ENCODE peak calls at places on chromosomes 11 and 22, in nine cellular contexts. U is A549; I is pancreas; M is CD4-positive, alpha-beta T cell; Y is ovary; V is A673; H is GM23338; F is heart left ventricle; G is spleen. A is an unnamed sample.

GRCh38 chr22:31221084-31221483 is 9.0 kb downstream of the LIMK2 start:
- DNase-seq in I (no peak), M (no peak), H (no peak), G (no peak), Y (no peak), F (no peak), U (no peak), V (no peak), A (no peak)

GRCh38 chr11:85281550-85281949 is 345.6 kb downstream of the DLG2 start:
- DNase-seq in M (no peak), I (no peak), G (no peak), V (no peak), U (no peak), H (no peak), Y (no peak), F (no peak), A (no peak)

GRCh38 chr11:70158201-70158600 is 44.9 kb upstream of the FADD start:
- DNase-seq in F (no peak), H (peak), V (no peak), M (no peak), G (no peak), U (peak), Y (no peak), I (peak), A (no peak)

GRCh38 chr11:2393111-2393868 is 7.3 kb upstream of the TSSC4 start:
- DNase-seq in M (no peak), G (no peak), H (no peak), V (no peak), U (no peak), Y (no peak), F (no peak), I (no peak), A (no peak)

GRCh38 chr11:11449327-11449726 is 96.3 kb upstream of the CSNK2A3 start:
- DNase-seq in F (no peak), G (no peak), H (no peak), Y (no peak), I (no peak), M (no peak), V (no peak), U (no peak), A (no peak)

GRCh38 chr22:22666307-22667091 is 22.1 kb downstream of the GGTLC2 start:
- DNase-seq in H (peak), V (peak), U (peak), I (peak), G (no peak), F (no peak), M (no peak), Y (no peak), A (no peak)

GRCh38 chr11:9662273-9662672 is 1.6 kb upstream of the SWAP70 start:
- DNase-seq in Y (no peak), G (no peak), F (peak), H (no peak), V (no peak), M (no peak), U (no peak), I (no peak), A (no peak)

GRCh38 chr11:64553554-64554201 is 37.3 kb upstream of the SLC22A12 start:
- DNase-seq in V (peak), H (peak), I (peak), G (peak), M (peak), F (peak), U (peak), Y (peak), A (peak)

GRCh38 chr11:115581871-115582639 is 77.8 kb upstream of the CADM1 start:
- DNase-seq in M (no peak), U (no peak), G (no peak), I (no peak), F (no peak), H (peak), V (peak), Y (no peak), A (no peak)

GRCh38 chr11:71454470-71455113 is 1.6 kb downstream of the NADSYN1 start:
- DNase-seq in V (no peak), F (no peak), I (no peak), Y (no peak), H (no peak), U (no peak), G (peak), M (peak), A (peak)

GRCh38 chr11:47369676-47370075 is 8.7 kb downstream of the SPI1 start:
- DNase-seq in H (no peak), Y (no peak), V (no peak), I (no peak), M (no peak), G (no peak), U (no peak), F (no peak), A (no peak)

GRCh38 chr22:21026783-21027692 is 5.3 kb downstream of the SLC7A4 start:
- DNase-seq in M (no peak), V (no peak), I (no peak), G (no peak), U (no peak), Y (peak), F (no peak), H (no peak), A (no peak)

GRCh38 chr22:46453006-46453828 is 84.2 kb downstream of the CELSR1 start:
- DNase-seq in M (no peak), H (no peak), I (peak), Y (no peak), U (no peak), F (no peak), G (no peak), V (no peak), A (no peak)

GRCh38 chr11:45900916-45901617 is 6.0 kb downstream of the FREY1 start:
- DNase-seq in G (no peak), V (peak), H (peak), U (no peak), F (no peak), Y (peak), I (peak), M (no peak), A (no peak)

GRCh38 chr11:2687223-2687530 is 12.6 kb downstream of the KCNQ1OT1 start:
- DNase-seq in H (no peak), M (no peak), F (no peak), G (peak), V (no peak), Y (peak), I (no peak), U (no peak), A (no peak)

GRCh38 chr22:42179616-42180015 is 49.0 kb upstream of the CYP2D6 start:
- DNase-seq in Y (no peak), F (no peak), H (no peak), U (no peak), G (no peak), M (no peak), I (no peak), V (no peak), A (no peak)

GRCh38 chr11:34620202-34620601 is 691 bp upstream of the EHF start:
- DNase-seq in Y (no peak), F (no peak), I (no peak), M (no peak), U (no peak), V (no peak), G (no peak), H (no peak), A (no peak)

GRCh38 chr11:118785362-118785761 is 5.6 kb downstream of the DDX6 start:
- DNase-seq in V (peak), H (no peak), U (no peak), I (no peak), F (no peak), Y (no peak), M (no peak), G (no peak), A (no peak)

GRCh38 chr11:12689029-12689755 is 15.0 kb downstream of the TEAD1 start:
- DNase-seq in F (no peak), H (no peak), Y (no peak), U (no peak), V (no peak), M (no peak), G (no peak), I (no peak), A (no peak)

GRCh38 chr11:3920148-3920852 is 64.8 kb downstream of the STIM1 start:
- DNase-seq in F (peak), M (peak), U (no peak), G (no peak), I (no peak), V (peak), Y (no peak), H (no peak), A (no peak)

GRCh38 chr11:2268911-2269600 is 1.3 kb downstream of the ASCL2 start:
- DNase-seq in V (no peak), M (no peak), U (no peak), Y (no peak), G (peak), I (peak), H (peak), F (peak), A (peak)

GRCh38 chr11:61639816-61640443 is 40.3 kb upstream of the DAGLA start:
- DNase-seq in G (no peak), V (no peak), M (no peak), Y (no peak), H (peak), I (no peak), U (no peak), F (no peak), A (no peak)

GRCh38 chr11:78138694-78139421 is 568 bp downstream of the ALG8 start:
- DNase-seq in F (no peak), G (no peak), V (peak), U (peak), Y (no peak), H (peak), M (no peak), I (peak), A (no peak)

GRCh38 chr11:117315285-117316196 is 515 bp downstream of the BACE1 start:
- DNase-seq in U (no peak), G (peak), I (peak), F (no peak), M (peak), V (no peak), Y (peak), H (peak), A (no peak)

GRCh38 chr11:116507849-116508695 is 264.7 kb downstream of the BUD13 start:
- DNase-seq in I (no peak), Y (no peak), F (no peak), U (no peak), V (no peak), M (no peak), G (peak), H (no peak), A (no peak)

GRCh38 chr11:1197431-1197885 is 25.4 kb upstream of the MUC5B start:
- DNase-seq in V (no peak), H (no peak), Y (no peak), M (no peak), U (no peak), I (no peak), G (peak), F (no peak), A (peak)

GRCh38 chr22:44365832-44366231 is 53.1 kb upstream of the SHISAL1 start:
- DNase-seq in F (peak), Y (no peak), M (no peak), G (peak), H (no peak), I (no peak), U (no peak), V (no peak), A (no peak)

GRCh38 chr11:130313383-130314183 is 1.1 kb downstream of the ZBTB44 start:
- DNase-seq in M (no peak), F (no peak), V (peak), G (no peak), H (peak), U (no peak), Y (no peak), I (no peak), A (no peak)

GRCh38 chr11:2553198-2553597 is 108.4 kb downstream of the KCNQ1 start:
- DNase-seq in M (no peak), Y (no peak), F (no peak), I (no peak), G (no peak), U (no peak), H (no peak), V (no peak), A (no peak)

GRCh38 chr11:111514216-111515031 is at the start of gene HOATZ:
- DNase-seq in U (no peak), G (no peak), Y (no peak), I (no peak), V (peak), F (peak), H (peak), M (no peak), A (no peak)

GRCh38 chr11:4936745-4937144 is 10.7 kb downstream of the OR51A4 start:
- DNase-seq in Y (no peak), U (no peak), G (no peak), F (no peak), V (no peak), M (no peak), H (no peak), I (no peak), A (no peak)

GRCh38 chr11:4932751-4933150 is 8.6 kb upstream of the OR51G1 start:
- DNase-seq in F (no peak), V (no peak), M (no peak), G (no peak), Y (no peak), I (no peak), H (no peak), U (no peak), A (no peak)
- TF ChIP-seq CTCF in F (no peak), V (no peak), M (no peak), G (no peak), Y (no peak), I (no peak), H (no peak), U (no peak), A (no peak)

DNA sequence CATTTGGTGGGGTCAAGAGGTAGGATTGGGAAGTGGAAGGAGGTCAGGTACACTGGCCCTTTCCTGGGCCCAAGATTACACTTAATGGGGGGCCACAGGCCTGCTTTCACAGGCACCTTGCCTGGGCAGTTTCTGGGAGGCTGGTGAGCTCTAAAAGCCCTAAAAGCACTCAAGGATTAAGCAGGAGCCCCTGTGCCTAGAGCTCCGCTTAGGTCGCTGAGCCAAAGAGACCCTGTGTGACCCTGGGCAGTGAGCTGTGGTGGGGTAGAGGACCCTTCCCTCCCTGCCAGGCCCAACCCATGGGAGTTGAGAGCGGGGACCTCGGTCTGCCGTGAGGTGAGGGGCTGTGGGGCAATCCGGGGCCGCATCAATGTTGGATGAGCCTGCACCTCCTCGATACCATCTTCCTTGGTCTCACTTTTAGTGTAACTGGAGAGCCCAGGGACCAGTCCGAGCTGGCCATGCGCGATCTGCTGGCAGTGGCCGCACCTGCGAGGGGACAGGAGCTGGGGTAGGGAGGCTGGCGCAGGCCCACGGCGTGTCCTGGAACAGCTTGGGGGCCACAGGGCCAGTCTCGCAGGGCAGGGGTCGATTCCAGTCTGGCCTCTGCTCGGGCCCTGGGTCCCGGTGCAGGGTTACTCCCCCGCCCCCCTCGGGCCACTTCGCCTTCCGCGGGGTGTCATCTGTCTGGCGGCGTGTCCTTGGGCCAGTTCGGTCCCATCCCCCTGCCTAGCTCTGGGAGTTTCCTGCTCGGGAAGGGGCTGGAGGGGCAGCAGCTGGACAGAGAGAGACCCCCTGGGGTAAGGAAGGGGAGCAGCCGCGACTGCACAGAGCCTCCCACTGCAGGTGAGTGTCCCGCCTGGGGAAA is 44.3 kb downstream of the EIF3F start:
- DNase-seq in M (no peak), F (no peak), H (no peak), V (no peak), G (peak), Y (no peak), U (no peak), I (no peak), A (no peak)
- H3K27ac ChIP-seq in M (no peak), F (no peak), H (no peak), V (no peak), G (no peak), Y (no peak), U (no peak), I (no peak), A (no peak)

GRCh38 chr22:19910180-19910744 is 31.3 kb upstream of the COMT start:
- DNase-seq in F (no peak), M (no peak), U (no peak), I (no peak), H (no peak), G (no peak), V (no peak), Y (no peak), A (no peak)
- TF ChIP-seq CTCF in F (no peak), M (peak), U (no peak), I (no peak), H (no peak), G (no peak), V (peak), Y (no peak), A (no peak)

DNA sequence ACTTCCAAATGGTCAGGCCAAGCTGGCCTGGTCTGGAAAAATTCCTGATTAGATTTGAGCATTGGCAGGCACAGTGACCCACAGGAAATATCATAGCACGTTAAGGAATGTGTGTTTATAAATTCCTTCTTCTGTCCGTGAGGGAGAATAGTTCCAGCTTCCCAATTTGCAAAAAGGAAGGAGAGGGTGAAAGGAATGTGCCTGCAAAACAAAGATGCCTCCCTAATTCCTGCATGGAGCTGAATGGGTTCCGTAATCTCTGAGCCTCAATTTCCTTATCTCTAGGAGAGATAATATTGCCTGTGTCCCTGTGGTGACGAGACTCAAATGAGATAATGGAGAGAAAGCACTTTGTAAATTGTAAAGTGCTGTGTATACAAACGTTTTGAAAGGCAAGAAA is 105.1 kb downstream of the FEZ1 start:
- DNase-seq in I (no peak), H (peak), U (no peak), V (no peak), Y (no peak), F (no peak), M (no peak), G (no peak), A (no peak)
- H3K27ac ChIP-seq in I (no peak), H (no peak), U (no peak), V (no peak), Y (no peak), F (no peak), M (no peak), G (no peak), A (no peak)